ENCODE peak calls at places on chromosomes 13 and 19, in eight cellular contexts. X is thoracic aorta, J is bronchial epithelial cell, Q is IMR-90, H is SK-N-SH, Y is lower lobe of right lung, C is endothelial cell of umbilical vein, D is brain microvascular endothelial cell. A is an unnamed sample.

GRCh38 chr13:20151612-20152011 is 9.2 kb downstream of the GJA3 start:
- DNase-seq in Q (no peak), D (no peak), X (no peak), C (no peak), J (no peak), Y (no peak), H (no peak), A (no peak)

GRCh38 chr19:13044160-13044853 is 49.0 kb downstream of the NFIX start:
- DNase-seq in Y (no peak), X (no peak), C (no peak), Q (peak), D (no peak), J (peak), H (no peak), A (no peak)

GRCh38 chr19:41323023-41323422 is 13.1 kb downstream of the CCDC97 start:
- DNase-seq in X (no peak), Q (peak), D (peak), H (no peak), C (peak), J (no peak), Y (no peak), A (peak)

GRCh38 chr19:5850743-5851293 is 431 bp downstream of the FUT3 start:
- DNase-seq in Q (peak), X (no peak), Y (peak), C (no peak), H (peak), J (peak), D (peak), A (peak)

GRCh38 chr13:97982286-97982685 is 28.8 kb downstream of the IPO5 start:
- DNase-seq in Q (peak), C (peak), J (no peak), Y (no peak), H (no peak), X (no peak), D (no peak), A (peak)

GRCh38 chr19:17329061-17329767 is 5.4 kb downstream of the ANO8 start:
- DNase-seq in H (no peak), Q (no peak), J (no peak), X (no peak), D (no peak), C (no peak), Y (no peak), A (no peak)

GRCh38 chr13:73547239-73547638 is 488.4 kb downstream of the KLF5 start:
- DNase-seq in Q (no peak), J (peak), H (no peak), C (no peak), D (no peak), Y (no peak), X (no peak), A (no peak)

GRCh38 chr13:40148103-40148502 is 492.6 kb downstream of the COG6 start:
- DNase-seq in C (no peak), X (no peak), Y (no peak), H (no peak), J (no peak), Q (no peak), D (no peak), A (no peak)

GRCh38 chr19:6267552-6268381 is 12.0 kb downstream of the MLLT1 start:
- DNase-seq in H (no peak), J (no peak), X (no peak), Y (no peak), D (no peak), C (no peak), Q (peak), A (peak)

GRCh38 chr19:18417250-18418033 is 1.8 kb upstream of the SSBP4 start:
- DNase-seq in D (peak), H (peak), Y (peak), X (no peak), C (peak), Q (peak), J (no peak), A (peak)

GRCh38 chr19:53868892-53869804 is 1.5 kb downstream of the MYADM start:
- DNase-seq in C (peak), Y (peak), J (peak), D (peak), X (peak), Q (peak), H (peak), A (peak)

GRCh38 chr13:24684600-24684998 is 4.4 kb downstream of the ATP12A start:
- DNase-seq in D (no peak), J (no peak), Q (no peak), X (no peak), C (no peak), H (no peak), Y (no peak), A (no peak)

DNA sequence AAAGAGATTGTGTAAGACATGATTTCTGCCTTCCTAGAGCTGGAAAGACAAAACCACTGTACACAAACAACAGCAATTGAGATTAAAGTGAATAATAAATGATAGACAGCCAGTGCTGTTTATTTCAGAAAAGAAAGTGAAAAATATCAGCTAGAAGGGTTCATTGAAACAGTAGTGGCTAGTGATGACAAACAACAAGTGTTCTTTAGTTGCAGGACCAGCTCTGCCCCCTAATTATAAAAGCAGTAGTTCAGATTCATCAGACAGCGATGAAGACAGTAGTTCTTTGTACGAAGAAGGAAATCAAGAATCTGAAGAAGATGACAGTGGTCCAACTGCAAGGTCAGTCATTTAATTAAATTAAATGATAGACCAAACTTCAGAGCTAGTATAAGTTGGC is 14.8 kb downstream of the GPALPP1 start:
- DNase-seq in Y (no peak), X (no peak), Q (no peak), C (no peak), D (no peak), J (no peak), H (no peak), A (no peak)
- H3K4me3 ChIP-seq in Y (no peak), X (no peak), Q (no peak), C (no peak), D (no peak), J (no peak), H (no peak), A (no peak)

GRCh38 chr13:110354715-110355473 is 47.8 kb downstream of the COL4A2 start:
- DNase-seq in J (no peak), H (no peak), X (no peak), D (no peak), Y (no peak), Q (no peak), C (no peak), A (no peak)

GRCh38 chr13:110353339-110353977 is 46.4 kb downstream of the COL4A2 start:
- DNase-seq in X (no peak), Q (no peak), Y (peak), C (no peak), D (no peak), J (no peak), H (no peak), A (no peak)

GRCh38 chr13:110351636-110352420 is 44.7 kb downstream of the COL4A2 start:
- DNase-seq in C (no peak), Y (no peak), H (no peak), Q (no peak), D (no peak), X (no peak), J (peak), A (no peak)

GRCh38 chr13:110354209-110354627 is 47.1 kb downstream of the COL4A2 start:
- DNase-seq in H (no peak), D (no peak), C (no peak), Q (peak), Y (no peak), J (no peak), X (no peak), A (peak)

DNA sequence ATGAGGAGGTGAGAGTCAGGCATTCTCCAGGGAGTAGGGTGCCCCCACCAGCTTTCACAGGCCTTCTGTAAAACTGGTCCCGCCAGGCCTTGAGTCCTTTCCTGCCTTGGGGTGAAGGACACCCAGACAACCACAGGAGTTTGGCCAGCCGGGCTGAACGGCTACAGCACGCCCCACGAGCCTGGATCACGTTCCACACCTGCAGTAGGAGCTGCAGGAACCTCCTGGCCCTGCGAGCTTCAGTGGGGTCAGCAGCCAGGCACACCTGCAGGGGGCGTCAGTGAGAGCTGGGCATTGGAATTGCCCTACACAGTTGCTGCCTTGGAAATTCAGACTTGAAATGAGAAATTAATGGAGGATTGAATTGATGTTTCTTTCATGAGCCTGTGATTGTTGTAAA is 45.7 kb downstream of the COL4A2 start:
- DNase-seq in Y (no peak), X (no peak), Q (no peak), C (no peak), H (no peak), D (no peak), J (no peak), A (no peak)
- TF ChIP-seq CTCF in Y (no peak), X (no peak), Q (peak), C (peak), H (peak), D (peak), J (peak), A (peak)

GRCh38 chr19:42524943-42525342 is 3.3 kb downstream of the CEACAM1 start:
- DNase-seq in J (no peak), X (no peak), Y (no peak), Q (no peak), C (no peak), H (no peak), D (no peak), A (no peak)
- H3K4me3 ChIP-seq in J (no peak), X (no peak), Y (no peak), Q (no peak), C (no peak), H (no peak), D (no peak), A (no peak)

GRCh38 chr13:52412128-52412527 is 6.2 kb upstream of the THSD1 start:
- DNase-seq in H (no peak), D (no peak), Q (no peak), Y (no peak), J (no peak), X (no peak), C (no peak), A (no peak)

GRCh38 chr13:52405369-52405766 is 604 bp downstream of the THSD1 start:
- DNase-seq in Y (no peak), C (peak), Q (no peak), D (no peak), H (peak), J (no peak), X (no peak), A (peak)

GRCh38 chr13:52411629-52412028 is 5.7 kb upstream of the THSD1 start:
- DNase-seq in Q (peak), C (no peak), J (peak), H (no peak), X (no peak), Y (no peak), D (peak), A (no peak)

GRCh38 chr13:52405767-52406494 is at the start of gene THSD1:
- DNase-seq in X (no peak), H (peak), Y (peak), Q (peak), D (no peak), J (peak), C (peak), A (peak)

GRCh38 chr13:52406629-52407028 is 657 bp upstream of the THSD1 start:
- DNase-seq in D (no peak), Y (no peak), C (no peak), H (no peak), Q (no peak), X (no peak), J (no peak), A (no peak)
- TF ChIP-seq CTCF in D (no peak), Y (no peak), C (no peak), H (no peak), Q (no peak), X (no peak), J (no peak), A (no peak)